ENCODE peak calls at places on chromosomes 4 and X, in four cellular contexts. One of them, this sample, is unnamed.

GRCh38 chr4:3470244-3471097 is 7.4 kb downstream of the DOK7 start:
- DNase-seq in psoas muscle: peak
- DNase-seq in tibial nerve: no peak
- DNase-seq in IMR-90: peak
- DNase-seq in this sample: peak

GRCh38 chrX:65644621-65645287 is 22.7 kb upstream of the MSN start:
- DNase-seq in psoas muscle: peak
- DNase-seq in IMR-90: peak
- DNase-seq in tibial nerve: peak
- DNase-seq in this sample: peak

GRCh38 chr4:76078033-76078613 is 3.6 kb downstream of the ART3 start:
- DNase-seq in IMR-90: no peak
- DNase-seq in tibial nerve: no peak
- DNase-seq in psoas muscle: no peak
- DNase-seq in this sample: peak

GRCh38 chr4:168537086-168537485 is 40.2 kb downstream of the PALLD start:
- DNase-seq in IMR-90: no peak
- DNase-seq in psoas muscle: no peak
- DNase-seq in tibial nerve: no peak
- DNase-seq in this sample: no peak

GRCh38 chr4:29320947-29321583 is 1399.1 kb upstream of the PCDH7 start:
- DNase-seq in IMR-90: no peak
- DNase-seq in tibial nerve: no peak
- DNase-seq in psoas muscle: no peak
- DNase-seq in this sample: no peak

GRCh38 chr4:61588621-61589020 is 388.5 kb downstream of the ADGRL3 start:
- DNase-seq in IMR-90: no peak
- DNase-seq in psoas muscle: no peak
- DNase-seq in tibial nerve: no peak
- DNase-seq in this sample: no peak

GRCh38 chr4:110597582-110597981 is 25.3 kb downstream of the PITX2 start:
- DNase-seq in tibial nerve: no peak
- DNase-seq in IMR-90: no peak
- DNase-seq in psoas muscle: no peak
- DNase-seq in this sample: no peak

GRCh38 chrX:38804481-38805293 is 3.4 kb downstream of the MID1IP1 start:
- DNase-seq in IMR-90: no peak
- DNase-seq in tibial nerve: no peak
- DNase-seq in psoas muscle: peak
- DNase-seq in this sample: peak

GRCh38 chr4:155973639-155974475 is 20.2 kb upstream of the CTSO start:
- DNase-seq in IMR-90: peak
- DNase-seq in psoas muscle: no peak
- DNase-seq in tibial nerve: no peak
- DNase-seq in this sample: peak

GRCh38 chr4:71553605-71554004 is 214.8 kb downstream of the SLC4A4 start:
- DNase-seq in psoas muscle: no peak
- DNase-seq in IMR-90: peak
- DNase-seq in tibial nerve: no peak
- DNase-seq in this sample: peak

GRCh38 chr4:159926871-159927270 is 824.0 kb downstream of the RAPGEF2 start:
- DNase-seq in tibial nerve: no peak
- DNase-seq in psoas muscle: no peak
- DNase-seq in IMR-90: no peak
- DNase-seq in this sample: no peak

GRCh38 chr4:3865986-3866812 is 100.0 kb downstream of the ADRA2C start:
- DNase-seq in IMR-90: no peak
- DNase-seq in tibial nerve: no peak
- DNase-seq in psoas muscle: no peak
- DNase-seq in this sample: no peak

GRCh38 chr4:35102111-35102510 is 1142.2 kb downstream of the ARAP2 start:
- DNase-seq in psoas muscle: no peak
- DNase-seq in tibial nerve: no peak
- DNase-seq in IMR-90: no peak
- DNase-seq in this sample: no peak

GRCh38 chr4:172188248-172188976 is 375.2 kb downstream of the GALNTL6 start:
- DNase-seq in tibial nerve: no peak
- DNase-seq in psoas muscle: no peak
- DNase-seq in IMR-90: no peak
- DNase-seq in this sample: no peak

GRCh38 chrX:48761674-48762471 is at the start of gene GLOD5:
- DNase-seq in IMR-90: no peak
- DNase-seq in tibial nerve: no peak
- DNase-seq in psoas muscle: no peak
- DNase-seq in this sample: peak

GRCh38 chrX:70421618-70422017 is 1.5 kb upstream of the GDPD2 start:
- DNase-seq in tibial nerve: no peak
- DNase-seq in psoas muscle: no peak
- DNase-seq in IMR-90: no peak
- DNase-seq in this sample: no peak

GRCh38 chr4:52202251-52202779 is 151.2 kb downstream of the SPATA18 start:
- DNase-seq in tibial nerve: no peak
- DNase-seq in psoas muscle: no peak
- DNase-seq in IMR-90: no peak
- DNase-seq in this sample: no peak

GRCh38 chr4:106287353-106287969 is 28.5 kb downstream of the TBCK start:
- DNase-seq in tibial nerve: no peak
- DNase-seq in IMR-90: peak
- DNase-seq in psoas muscle: no peak
- DNase-seq in this sample: peak

GRCh38 chr4:184815046-184815877 is 10.5 kb downstream of the ACSL1 start:
- DNase-seq in psoas muscle: peak
- DNase-seq in tibial nerve: peak
- DNase-seq in IMR-90: peak
- DNase-seq in this sample: peak

GRCh38 chrX:37320541-37321203 is 28.5 kb upstream of the PRRG1 start:
- DNase-seq in psoas muscle: no peak
- DNase-seq in tibial nerve: no peak
- DNase-seq in IMR-90: no peak
- DNase-seq in this sample: no peak

GRCh38 chr4:138439143-138439581 is 197.0 kb upstream of the SLC7A11 start:
- DNase-seq in psoas muscle: no peak
- DNase-seq in tibial nerve: no peak
- DNase-seq in IMR-90: peak
- DNase-seq in this sample: no peak

GRCh38 chr4:1463927-1464540 is 57.8 kb upstream of the NKX1-1 start:
- DNase-seq in psoas muscle: no peak
- DNase-seq in IMR-90: no peak
- DNase-seq in tibial nerve: no peak
- DNase-seq in this sample: no peak

GRCh38 chr4:188984518-188984917 is 845.3 kb downstream of the TRIML1 start:
- DNase-seq in IMR-90: no peak
- DNase-seq in tibial nerve: no peak
- DNase-seq in psoas muscle: no peak
- DNase-seq in this sample: no peak

GRCh38 chr4:169899295-169899694 is 126.9 kb downstream of the MFAP3L start:
- DNase-seq in psoas muscle: no peak
- DNase-seq in tibial nerve: no peak
- DNase-seq in IMR-90: no peak
- DNase-seq in this sample: peak

GRCh38 chr4:107893171-107894137 is 37.9 kb upstream of the CYP2U1 start:
- DNase-seq in IMR-90: peak
- DNase-seq in tibial nerve: no peak
- DNase-seq in psoas muscle: no peak
- DNase-seq in this sample: peak

GRCh38 chr4:173243917-173244658 is 75.5 kb downstream of the GALNT7 start:
- DNase-seq in psoas muscle: no peak
- DNase-seq in tibial nerve: no peak
- DNase-seq in IMR-90: no peak
- DNase-seq in this sample: no peak

GRCh38 chr4:139684351-139684750 is 18.7 kb downstream of the MGST2 start:
- DNase-seq in psoas muscle: no peak
- DNase-seq in IMR-90: no peak
- DNase-seq in tibial nerve: no peak
- DNase-seq in this sample: no peak

GRCh38 chrX:133248177-133248576 is 30.0 kb upstream of the TFDP3 start:
- DNase-seq in tibial nerve: no peak
- DNase-seq in IMR-90: no peak
- DNase-seq in psoas muscle: no peak
- DNase-seq in this sample: no peak

GRCh38 chr4:147596976-147597375 is 20.2 kb upstream of the TMEM184C start:
- DNase-seq in tibial nerve: no peak
- DNase-seq in IMR-90: peak
- DNase-seq in psoas muscle: no peak
- DNase-seq in this sample: peak

GRCh38 chrX:40152173-40152705 is 54.5 kb upstream of the BCOR start:
- DNase-seq in psoas muscle: peak
- DNase-seq in tibial nerve: no peak
- DNase-seq in IMR-90: no peak
- DNase-seq in this sample: no peak

GRCh38 chrX:12319955-12320354 is 181.7 kb downstream of the FRMPD4 start:
- DNase-seq in psoas muscle: no peak
- DNase-seq in IMR-90: no peak
- DNase-seq in tibial nerve: no peak
- DNase-seq in this sample: no peak

GRCh38 chr4:25310066-25310824 is 2.3 kb upstream of the ZCCHC4 start:
- DNase-seq in psoas muscle: no peak
- DNase-seq in IMR-90: no peak
- DNase-seq in tibial nerve: no peak
- DNase-seq in this sample: no peak

GRCh38 chr4:4693258-4693657 is 151.4 kb upstream of the STX18 start:
- DNase-seq in IMR-90: no peak
- DNase-seq in psoas muscle: no peak
- DNase-seq in tibial nerve: no peak
- DNase-seq in this sample: peak

GRCh38 chr4:7498406-7499200 is 63.9 kb upstream of the PSAPL1 start:
- DNase-seq in tibial nerve: no peak
- DNase-seq in IMR-90: no peak
- DNase-seq in psoas muscle: no peak
- DNase-seq in this sample: no peak

GRCh38 chrX:135484636-135485289 is 35.7 kb upstream of the INTS6L start:
- DNase-seq in IMR-90: peak
- DNase-seq in tibial nerve: no peak
- DNase-seq in psoas muscle: no peak
- DNase-seq in this sample: peak
- TF ChIP-seq CTCF in IMR-90: peak
- TF ChIP-seq CTCF in tibial nerve: peak
- TF ChIP-seq CTCF in psoas muscle: peak
- TF ChIP-seq CTCF in this sample: peak

GRCh38 chrX:5876984-5877655 is 351.5 kb downstream of the NLGN4X start:
- DNase-seq in IMR-90: no peak
- DNase-seq in psoas muscle: no peak
- DNase-seq in tibial nerve: no peak
- DNase-seq in this sample: no peak
- TF ChIP-seq CTCF in IMR-90: no peak
- TF ChIP-seq CTCF in psoas muscle: peak
- TF ChIP-seq CTCF in tibial nerve: peak
- TF ChIP-seq CTCF in this sample: peak

GRCh38 chrX:10966057-10966456 is 145.1 kb upstream of the HCCS start:
- DNase-seq in psoas muscle: no peak
- DNase-seq in IMR-90: no peak
- DNase-seq in tibial nerve: no peak
- DNase-seq in this sample: no peak

GRCh38 chrX:10971176-10971575 is 140.0 kb upstream of the HCCS start:
- DNase-seq in tibial nerve: no peak
- DNase-seq in IMR-90: no peak
- DNase-seq in psoas muscle: no peak
- DNase-seq in this sample: peak

DNA sequence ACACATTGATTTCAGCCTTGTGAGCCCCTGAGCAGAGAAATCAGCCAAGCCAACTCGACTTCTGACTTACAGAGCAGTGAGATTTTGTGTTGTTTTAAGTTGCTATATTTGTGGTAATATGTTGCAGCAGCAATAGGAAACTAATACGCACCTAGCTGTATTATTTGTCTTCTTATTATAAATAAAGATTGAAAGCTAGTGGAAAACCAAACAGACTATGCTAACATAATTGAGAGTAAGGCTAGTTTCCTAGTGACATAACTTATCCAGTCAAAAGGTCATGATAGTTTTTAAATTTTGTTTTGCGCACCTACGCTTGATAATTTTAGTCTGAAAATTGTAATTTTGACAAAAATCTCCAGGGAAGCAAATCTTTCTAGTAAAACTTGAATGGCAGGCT is 145.7 kb upstream of the HCCS start:
- DNase-seq in IMR-90: no peak
- DNase-seq in psoas muscle: no peak
- DNase-seq in tibial nerve: no peak
- DNase-seq in this sample: no peak
- TF ChIP-seq CTCF in IMR-90: no peak
- TF ChIP-seq CTCF in psoas muscle: no peak
- TF ChIP-seq CTCF in tibial nerve: no peak
- TF ChIP-seq CTCF in this sample: no peak

GRCh38 chr4:10354746-10355145 is 102.5 kb downstream of the ZNF518B start:
- DNase-seq in psoas muscle: no peak
- DNase-seq in IMR-90: no peak
- DNase-seq in tibial nerve: no peak
- DNase-seq in this sample: no peak
- TF ChIP-seq CTCF in psoas muscle: no peak
- TF ChIP-seq CTCF in IMR-90: no peak
- TF ChIP-seq CTCF in tibial nerve: no peak
- TF ChIP-seq CTCF in this sample: no peak

GRCh38 chrX:155086202-155086840 is 15.0 kb downstream of the BRCC3 start:
- DNase-seq in IMR-90: peak
- DNase-seq in tibial nerve: no peak
- DNase-seq in psoas muscle: no peak
- DNase-seq in this sample: peak
- TF ChIP-seq CTCF in IMR-90: peak
- TF ChIP-seq CTCF in tibial nerve: peak
- TF ChIP-seq CTCF in psoas muscle: peak
- TF ChIP-seq CTCF in this sample: peak

GRCh38 chrX:72125331-72126047 is 6.2 kb downstream of the RTL5 start:
- DNase-seq in psoas muscle: no peak
- DNase-seq in tibial nerve: no peak
- DNase-seq in IMR-90: no peak
- DNase-seq in this sample: peak

GRCh38 chrX:72127332-72127731 is 4.4 kb downstream of the RTL5 start:
- DNase-seq in psoas muscle: no peak
- DNase-seq in tibial nerve: no peak
- DNase-seq in IMR-90: no peak
- DNase-seq in this sample: no peak

GRCh38 chrX:72126048-72126415 is 5.7 kb downstream of the RTL5 start:
- DNase-seq in psoas muscle: no peak
- DNase-seq in tibial nerve: no peak
- DNase-seq in IMR-90: no peak
- DNase-seq in this sample: peak

GRCh38 chrX:72128183-72128834 is 3.4 kb downstream of the RTL5 start:
- DNase-seq in psoas muscle: no peak
- DNase-seq in tibial nerve: no peak
- DNase-seq in IMR-90: no peak
- DNase-seq in this sample: no peak

GRCh38 chrX:72126539-72127140 is 5.1 kb downstream of the RTL5 start:
- DNase-seq in psoas muscle: peak
- DNase-seq in IMR-90: peak
- DNase-seq in tibial nerve: peak
- DNase-seq in this sample: peak
- TF ChIP-seq CTCF in psoas muscle: peak
- TF ChIP-seq CTCF in IMR-90: peak
- TF ChIP-seq CTCF in tibial nerve: peak
- TF ChIP-seq CTCF in this sample: peak

DNA sequence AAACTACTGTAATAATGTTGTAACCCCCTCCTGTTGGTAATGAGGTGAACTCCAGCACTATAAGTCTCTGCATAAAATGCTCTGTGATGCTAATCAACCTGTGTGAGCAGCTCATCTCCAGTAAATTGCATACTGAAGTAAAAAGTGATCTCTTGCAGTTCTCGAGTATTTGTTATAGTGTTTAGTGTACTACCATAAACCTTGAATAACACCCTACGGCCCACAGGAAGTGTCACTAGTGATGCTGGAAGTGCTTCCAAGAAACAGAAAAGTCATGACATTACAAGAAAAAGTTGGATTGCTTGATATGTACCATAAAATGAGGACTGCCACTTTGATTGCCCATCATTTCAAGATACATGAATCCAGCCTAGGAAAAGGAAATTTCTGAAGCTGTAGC is 39.0 kb downstream of the IL15 start:
- DNase-seq in IMR-90: no peak
- DNase-seq in tibial nerve: no peak
- DNase-seq in psoas muscle: no peak
- DNase-seq in this sample: no peak
- TF ChIP-seq CTCF in IMR-90: no peak
- TF ChIP-seq CTCF in tibial nerve: no peak
- TF ChIP-seq CTCF in psoas muscle: no peak
- TF ChIP-seq CTCF in this sample: no peak